ENCODE peak calls at places on chromosomes 1 and 21, in nine cellular contexts. H is HCT116; C is CD4-positive, alpha-beta T cell; I is RWPE2; J is uterus; N is psoas muscle; D is upper lobe of left lung; Y is A549; K is right cardiac atrium. S is an unnamed sample.

GRCh38 chr1:20440785-20441200 is 45.2 kb downstream of the CAMK2N1 start:
- DNase-seq in H (peak; percentile 77), C (peak; percentile 8), I (no peak), J (peak; percentile 37), N (no peak), D (no peak), Y (peak; percentile 68), K (peak; percentile 62), S (no peak)

GRCh38 chr1:209810783-209811182 is 4.8 kb upstream of the IRF6 start:
- DNase-seq in H (no peak), C (no peak), I (no peak), J (no peak), N (no peak), D (no peak), Y (no peak), K (no peak), S (no peak)

GRCh38 chr21:33751120-33751519 is 108.8 kb downstream of the ITSN1 start:
- DNase-seq in H (no peak), C (no peak), I (no peak), J (no peak), N (no peak), D (no peak), Y (no peak), K (no peak), S (no peak)

GRCh38 chr1:73821520-73821919 is 376.5 kb downstream of the LRRIQ3 start:
- DNase-seq in H (no peak), C (no peak), I (no peak), J (no peak), N (no peak), D (no peak), Y (no peak), K (no peak), S (no peak)

GRCh38 chr1:60388092-60388987 is 314.8 kb upstream of the C1orf87 start:
- DNase-seq in H (no peak), C (no peak), I (no peak), J (no peak), N (no peak), D (no peak), Y (no peak), K (peak; percentile 51), S (no peak)

GRCh38 chr1:56820755-56821461 is 1.7 kb upstream of the FYB2 start:
- DNase-seq in H (peak; percentile 51), C (peak; percentile 28), I (peak; percentile 75), J (peak; percentile 41), N (peak; percentile 90), D (peak; percentile 9), Y (peak; percentile 57), K (peak; percentile 93), S (no peak)

GRCh38 chr1:154767315-154768240 is 102.5 kb downstream of the KCNN3 start:
- DNase-seq in H (no peak), C (no peak), I (peak; percentile 17), J (peak; percentile 84), N (no peak), D (no peak), Y (no peak), K (peak; percentile 89), S (peak; percentile 66)

GRCh38 chr1:22330092-22330762 is 121.4 kb upstream of the ZBTB40 start:
- DNase-seq in H (no peak), C (no peak), I (peak; percentile 15), J (no peak), N (no peak), D (no peak), Y (no peak), K (no peak), S (no peak)

GRCh38 chr1:152866321-152866720 is 6.5 kb downstream of the LCE7A start:
- DNase-seq in H (no peak), C (no peak), I (no peak), J (no peak), N (no peak), D (no peak), Y (no peak), K (no peak), S (no peak)

GRCh38 chr1:17581389-17582123 is 42.1 kb downstream of the ARHGEF10L start:
- DNase-seq in H (no peak), C (no peak), I (no peak), J (no peak), N (no peak), D (no peak), Y (no peak), K (no peak), S (no peak)

GRCh38 chr1:17984510-17985085 is 123.0 kb upstream of the IGSF21 start:
- DNase-seq in H (peak; percentile 28), C (no peak), I (no peak), J (no peak), N (no peak), D (no peak), Y (peak; percentile 16), K (no peak), S (no peak)

GRCh38 chr1:68049941-68050878 is at the start of gene DIRAS3:
- DNase-seq in H (peak; percentile 10), C (no peak), I (no peak), J (peak; percentile 46), N (peak; percentile 41), D (peak; percentile 81), Y (peak; percentile 6), K (peak; percentile 61), S (no peak)

GRCh38 chr1:173097001-173097400 is 46.3 kb upstream of the TNFSF18 start:
- DNase-seq in H (no peak), C (no peak), I (no peak), J (no peak), N (no peak), D (no peak), Y (no peak), K (no peak), S (no peak)

GRCh38 chr1:15201849-15202551 is 45.0 kb upstream of the FHAD1 start:
- DNase-seq in H (no peak), C (no peak), I (no peak), J (no peak), N (peak; percentile 12), D (no peak), Y (peak; percentile 73), K (no peak), S (no peak)
- H3K27ac ChIP-seq in H (no peak overlapping the region), C (no peak overlapping the region), I (no peak overlapping the region), J (no peak overlapping the region), N (no peak overlapping the region), D (no peak overlapping the region), Y (peak overlapping the region; percentile 74), K (no peak overlapping the region), S (peak overlapping the region; percentile 93)

GRCh38 chr1:109787845-109788605 is 24.3 kb upstream of the EPS8L3 start:
- DNase-seq in H (no peak), C (no peak), I (peak; percentile 40), J (peak; percentile 13), N (peak; percentile 42), D (no peak), Y (no peak), K (peak; percentile 55), S (no peak)

GRCh38 chr1:109790735-109791494 is 27.2 kb upstream of the EPS8L3 start:
- DNase-seq in H (peak; percentile 27), C (peak; percentile 51), I (no peak), J (peak; percentile 27), N (peak; percentile 68), D (no peak), Y (peak; percentile 61), K (peak; percentile 80), S (no peak)

GRCh38 chr1:109790329-109790728 is 26.6 kb upstream of the EPS8L3 start:
- DNase-seq in H (no peak), C (no peak), I (no peak), J (no peak), N (no peak), D (no peak), Y (no peak), K (no peak), S (no peak)

GRCh38 chr1:109788695-109789521 is 25.2 kb upstream of the EPS8L3 start:
- DNase-seq in H (peak; percentile 21), C (no peak), I (peak; percentile 50), J (peak; percentile 13), N (peak; percentile 45), D (no peak), Y (peak; percentile 65), K (peak; percentile 18), S (no peak)

DNA sequence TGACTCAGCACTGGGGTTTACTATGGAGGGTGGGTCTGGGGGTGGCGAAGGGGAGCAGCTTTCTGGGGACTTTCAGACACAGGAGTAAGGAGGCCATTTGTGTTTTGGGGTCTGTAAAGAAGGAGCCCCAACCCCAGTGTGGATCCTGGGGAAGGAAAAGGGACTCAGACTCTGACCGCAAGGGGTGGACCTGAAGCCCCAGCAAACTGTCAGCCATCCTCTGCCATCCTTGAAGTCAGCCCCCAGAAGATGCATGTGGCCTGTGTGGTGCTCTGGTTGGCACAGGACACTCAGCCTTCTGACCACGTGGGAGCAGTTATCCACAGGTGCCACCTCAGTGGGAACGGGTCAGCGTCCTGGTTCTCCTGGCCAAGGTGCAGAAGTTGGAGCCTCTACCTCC is 26.0 kb upstream of the EPS8L3 start:
- DNase-seq in H (no peak), C (no peak), I (no peak), J (peak; percentile 6), N (peak; percentile 23), D (no peak), Y (no peak), K (peak; percentile 10), S (no peak)
- H3K27ac ChIP-seq in H (no peak overlapping the region), C (no peak overlapping the region), I (no peak overlapping the region), J (no peak overlapping the region), N (no peak overlapping the region), D (peak overlapping the region; percentile 78), Y (peak overlapping the region; percentile 98), K (no peak overlapping the region), S (no peak overlapping the region)

DNA sequence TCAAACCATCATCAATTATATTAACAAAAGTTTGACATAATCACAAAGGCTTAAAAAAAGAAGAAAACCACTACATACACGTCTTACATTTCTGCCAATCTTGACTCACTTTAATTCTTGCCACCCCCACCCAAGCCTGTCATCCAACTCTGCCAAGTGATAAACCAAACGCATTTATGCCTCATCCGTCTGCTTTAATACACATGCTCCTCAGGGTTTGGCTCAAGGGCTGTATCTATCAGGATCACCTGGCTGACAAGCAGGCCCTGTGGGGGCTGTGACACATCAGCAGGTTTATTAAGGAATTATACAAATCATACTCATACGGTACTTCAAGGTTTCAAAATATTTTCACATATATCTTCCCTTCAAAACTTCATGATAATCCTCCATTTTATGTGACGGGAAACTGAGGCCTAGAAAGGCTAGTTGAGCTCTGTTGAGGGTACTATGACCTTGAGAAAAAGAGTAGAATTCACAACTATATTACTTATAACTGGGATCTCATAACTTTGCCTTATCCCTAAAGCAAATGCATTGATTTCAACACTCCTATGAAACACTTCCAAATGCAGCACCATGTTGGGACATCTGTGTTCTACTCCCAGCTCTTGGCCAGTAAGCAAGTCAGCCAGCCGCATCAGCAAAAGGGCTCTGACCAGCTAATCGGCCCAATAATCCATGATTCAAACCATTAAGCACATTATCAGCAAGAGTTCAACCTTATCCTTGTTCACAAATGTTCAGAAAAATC is 8.7 kb downstream of the SORT1 start:
- DNase-seq in H (no peak), C (no peak), I (no peak), J (no peak), N (no peak), D (no peak), Y (no peak), K (no peak), S (no peak)
- H3K27ac ChIP-seq in H (no peak overlapping the region), C (no peak overlapping the region), I (no peak overlapping the region), J (peak overlapping the region; percentile 81), N (peak overlapping the region; percentile 97), D (peak overlapping the region; percentile 83), Y (no peak overlapping the region), K (peak overlapping the region; percentile 98), S (no peak overlapping the region)

DNA sequence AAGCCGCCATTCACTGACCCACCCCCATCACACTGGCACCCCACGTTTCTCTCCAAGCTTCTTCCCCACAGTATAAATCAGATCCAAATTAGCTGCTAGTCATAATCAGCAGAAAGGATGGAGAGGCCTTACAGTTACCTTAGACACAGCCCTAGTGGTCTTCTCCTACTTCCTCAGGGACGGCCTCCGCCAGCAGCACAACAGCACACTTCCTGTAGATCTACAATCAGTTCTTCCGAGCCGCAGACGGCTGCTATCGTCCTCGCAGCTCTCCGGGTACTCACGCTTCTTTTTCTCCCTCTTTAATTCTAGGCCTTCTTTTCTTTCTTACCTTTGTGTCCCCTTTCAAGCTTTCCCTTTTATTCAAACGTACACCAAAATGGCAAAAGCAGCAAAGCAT is 313.5 kb downstream of the SMYD3 start:
- DNase-seq in H (no peak), C (no peak), I (no peak), J (no peak), N (no peak), D (no peak), Y (no peak), K (no peak), S (no peak)
- H3K27ac ChIP-seq in H (no peak overlapping the region), C (no peak overlapping the region), I (no peak overlapping the region), J (no peak overlapping the region), N (no peak overlapping the region), D (no peak overlapping the region), Y (no peak overlapping the region), K (no peak overlapping the region), S (no peak overlapping the region)